ENCODE peak calls at places on chromosomes 2 and 18, in eight cellular contexts. I, J, D, Q, R, X, T and M are unnamed samples.

GRCh38 chr2:239433777-239434396 is 33.1 kb upstream of the HDAC4 start:
- DNase-seq in I (no peak), J (no peak), D (no peak), Q (no peak), R (no peak), X (no peak), T (no peak), M (no peak)

GRCh38 chr18:615773-616172 is 19.0 kb downstream of the CLUL1 start:
- DNase-seq in I (no peak), J (no peak), D (no peak), Q (no peak), R (no peak), X (no peak), T (no peak), M (no peak)

GRCh38 chr2:213015387-213016165 is 135.8 kb downstream of the IKZF2 start:
- DNase-seq in I (peak; percentile 21), J (no peak), D (no peak), Q (peak; percentile 60), R (no peak), X (no peak), T (peak; percentile 83), M (no peak)

GRCh38 chr18:59881728-59882685 is 17.8 kb upstream of the PMAIP1 start:
- DNase-seq in I (no peak), J (no peak), D (no peak), Q (peak; percentile 33), R (no peak), X (peak; percentile 68), T (peak; percentile 46), M (no peak)

GRCh38 chr2:232876978-232877441 is 6.9 kb downstream of the SNORC start:
- DNase-seq in I (no peak), J (no peak), D (no peak), Q (no peak), R (no peak), X (no peak), T (no peak), M (no peak)

GRCh38 chr2:3291113-3291512 is 86.5 kb downstream of the EIPR1 start:
- DNase-seq in I (no peak), J (no peak), D (no peak), Q (no peak), R (no peak), X (no peak), T (no peak), M (no peak)

GRCh38 chr2:102021776-102022175 is 30.0 kb downstream of the IL1R2 start:
- DNase-seq in I (no peak), J (no peak), D (no peak), Q (no peak), R (no peak), X (no peak), T (no peak), M (no peak)

GRCh38 chr18:3966246-3966984 is 488.7 kb downstream of the DLGAP1 start:
- DNase-seq in I (no peak), J (no peak), D (no peak), Q (no peak), R (no peak), X (no peak), T (no peak), M (no peak)

GRCh38 chr2:215799194-215799593 is 214.2 kb downstream of the MREG start:
- DNase-seq in I (no peak), J (no peak), D (no peak), Q (no peak), R (no peak), X (no peak), T (no peak), M (no peak)

GRCh38 chr18:58671941-58672565 is 788 bp downstream of the MALT1 start:
- DNase-seq in I (no peak), J (no peak), D (no peak), Q (no peak), R (peak; percentile 44), X (no peak), T (no peak), M (no peak)

GRCh38 chr2:29110916-29111315 is 4.3 kb upstream of the CLIP4 start:
- DNase-seq in I (no peak), J (no peak), D (no peak), Q (peak; percentile 26), R (no peak), X (no peak), T (peak; percentile 43), M (no peak)

GRCh38 chr2:2714413-2714812 is 383.3 kb upstream of the MYT1L start:
- DNase-seq in I (no peak), J (no peak), D (no peak), Q (no peak), R (no peak), X (peak; percentile 1), T (no peak), M (no peak)

GRCh38 chr2:76330865-76331264 is 620.1 kb upstream of the GCFC2 start:
- DNase-seq in I (no peak), J (no peak), D (no peak), Q (no peak), R (no peak), X (no peak), T (no peak), M (no peak)

GRCh38 chr2:216687646-216688045 is 7.7 kb downstream of the IGFBP5 start:
- DNase-seq in I (no peak), J (no peak), D (no peak), Q (peak; percentile 66), R (no peak), X (no peak), T (peak; percentile 53), M (no peak)

GRCh38 chr2:74441690-74442482 is at the start of gene RTKN:
- DNase-seq in I (no peak), J (no peak), D (peak; percentile 62), Q (peak; percentile 55), R (no peak), X (no peak), T (no peak), M (no peak)

GRCh38 chr2:106160786-106161261 is 33.3 kb downstream of the UXS1 start:
- DNase-seq in I (no peak), J (peak; percentile 65), D (no peak), Q (peak; percentile 47), R (no peak), X (no peak), T (peak; percentile 75), M (no peak)

GRCh38 chr2:168244318-168244717 is 3.1 kb downstream of the STK39 start:
- DNase-seq in I (peak; percentile 32), J (peak; percentile 39), D (no peak), Q (peak; percentile 61), R (no peak), X (no peak), T (peak; percentile 75), M (no peak)

GRCh38 chr18:74598350-74599001 is 806 bp downstream of the ZNF407 start:
- DNase-seq in I (peak; percentile 54), J (peak; percentile 73), D (peak; percentile 71), Q (peak; percentile 84), R (peak; percentile 30), X (peak; percentile 30), T (peak; percentile 82), M (no peak)